ENCODE peak calls at places on chromosomes 1 and 21, in five cellular contexts. T is lung, R is cardiac muscle cell, X is left ventricle myocardium inferior, J is heart right ventricle. A is an unnamed sample.

GRCh38 chr1:107250169-107250568 is 109.3 kb downstream of the NTNG1 start:
- DNase-seq in J (no peak), X (no peak), T (no peak), R (no peak), A (peak)

GRCh38 chr1:15243275-15244043 is 3.6 kb upstream of the FHAD1 start:
- DNase-seq in J (no peak), R (peak), X (no peak), T (no peak), A (no peak)

GRCh38 chr1:161179698-161180097 is 2.4 kb upstream of the B4GALT3 start:
- DNase-seq in X (no peak), T (no peak), J (no peak), R (no peak), A (no peak)

GRCh38 chr1:99004270-99005141 is at the start of gene PLPPR5:
- DNase-seq in X (no peak), R (peak), J (peak), T (no peak), A (no peak)

GRCh38 chr1:2045468-2046224 is 4.6 kb upstream of the PRKCZ start:
- DNase-seq in R (no peak), J (no peak), T (no peak), X (no peak), A (no peak)

GRCh38 chr1:25856856-25857255 is 2.4 kb downstream of the AUNIP start:
- DNase-seq in J (no peak), R (no peak), T (no peak), X (no peak), A (no peak)

GRCh38 chr1:94801919-94802546 is 18.1 kb upstream of the SLC44A3 start:
- DNase-seq in T (no peak), R (peak), X (no peak), J (peak), A (peak)

GRCh38 chr1:71828431-71829012 is 453.8 kb downstream of the NEGR1 start:
- DNase-seq in J (no peak), X (no peak), R (no peak), T (no peak), A (no peak)

GRCh38 chr1:91836307-91837056 is 49.5 kb downstream of the TGFBR3 start:
- DNase-seq in R (no peak), T (no peak), J (no peak), X (no peak), A (no peak)

GRCh38 chr21:33490991-33491372 is 534 bp downstream of the DNAJC28 start:
- DNase-seq in R (peak), T (no peak), J (no peak), X (no peak), A (no peak)

GRCh38 chr1:30968220-30968971 is 59.8 kb upstream of the SDC3 start:
- DNase-seq in T (no peak), R (no peak), J (no peak), X (no peak), A (no peak)

GRCh38 chr1:159014003-159014571 is 4.4 kb downstream of the IFI16 start:
- DNase-seq in J (no peak), R (no peak), T (no peak), X (no peak), A (no peak)

GRCh38 chr1:98101364-98101763 is 180.5 kb upstream of the DPYD start:
- DNase-seq in T (no peak), J (no peak), X (no peak), R (no peak), A (no peak)

GRCh38 chr1:180116964-180117763 is 37.5 kb upstream of the QSOX1 start:
- DNase-seq in X (peak), R (peak), T (no peak), J (no peak), A (no peak)

GRCh38 chr1:40844887-40845878 is 17.0 kb downstream of the CITED4 start:
- DNase-seq in X (no peak), T (no peak), R (no peak), J (no peak), A (no peak)

GRCh38 chr1:55045430-55045829 is 6.1 kb downstream of the PCSK9 start:
- DNase-seq in R (no peak), J (no peak), T (no peak), X (no peak), A (no peak)

GRCh38 chr1:11645670-11646265 is 8.5 kb downstream of the FBXO2 start:
- DNase-seq in J (peak), X (peak), T (peak), R (peak), A (peak)

GRCh38 chr1:232578681-232579195 is 51.2 kb downstream of the SIPA1L2 start:
- DNase-seq in T (no peak), J (no peak), X (no peak), R (no peak), A (peak)

GRCh38 chr1:67630438-67631045 is 54.5 kb upstream of the GADD45A start:
- DNase-seq in T (no peak), J (no peak), R (no peak), X (no peak), A (no peak)

GRCh38 chr1:172286629-172287076 is 133.8 kb upstream of the C1orf105 start:
- DNase-seq in X (no peak), R (no peak), T (no peak), J (no peak), A (no peak)

GRCh38 chr1:112646225-112646624 is 26.6 kb downstream of the CAPZA1 start:
- DNase-seq in T (no peak), R (no peak), J (no peak), X (no peak), A (no peak)

GRCh38 chr1:226135059-226135651 is 51.4 kb downstream of the ACBD3 start:
- DNase-seq in X (peak), J (peak), T (peak), R (no peak), A (no peak)

GRCh38 chr1:154818911-154819310 is 51.2 kb downstream of the KCNN3 start:
- DNase-seq in X (no peak), R (no peak), T (no peak), J (no peak), A (no peak)

GRCh38 chr1:151158311-151158710 is 1.9 kb downstream of the TNFAIP8L2 start:
- DNase-seq in T (no peak), J (no peak), R (no peak), X (no peak), A (no peak)

GRCh38 chr1:230155021-230155420 is 88.0 kb downstream of the GALNT2 start:
- DNase-seq in X (no peak), R (no peak), T (no peak), J (no peak), A (peak)

GRCh38 chr1:11339346-11340247 is 66.6 kb downstream of the UBIAD1 start:
- DNase-seq in R (peak), T (no peak), X (no peak), J (no peak), A (no peak)

GRCh38 chr1:28028873-28029654 is 59.3 kb downstream of the EYA3 start:
- DNase-seq in J (no peak), R (no peak), T (no peak), X (no peak), A (no peak)

GRCh38 chr1:230427981-230428380 is 1.8 kb upstream of the PGBD5 start:
- DNase-seq in J (no peak), T (no peak), X (no peak), R (no peak), A (no peak)

GRCh38 chr1:192516776-192517297 is 58.7 kb upstream of the RGS1 start:
- DNase-seq in X (no peak), R (no peak), J (no peak), T (no peak), A (peak)

GRCh38 chr1:185074307-185074706 is 28.9 kb downstream of the RNF2 start:
- DNase-seq in T (no peak), X (no peak), J (no peak), R (no peak), A (no peak)

GRCh38 chr1:243251544-243251943 is 3.5 kb downstream of the CEP170 start:
- DNase-seq in X (no peak), R (no peak), T (no peak), J (no peak), A (no peak)
- H3K4me3 ChIP-seq in X (peak), R (no peak), T (no peak), J (no peak), A (no peak)

GRCh38 chr21:28111151-28111619 is 881.5 kb downstream of the LTN1 start:
- DNase-seq in J (peak), R (peak), T (peak), X (peak), A (no peak)
- H3K4me3 ChIP-seq in J (no peak), R (no peak), T (no peak), X (peak), A (no peak)

DNA sequence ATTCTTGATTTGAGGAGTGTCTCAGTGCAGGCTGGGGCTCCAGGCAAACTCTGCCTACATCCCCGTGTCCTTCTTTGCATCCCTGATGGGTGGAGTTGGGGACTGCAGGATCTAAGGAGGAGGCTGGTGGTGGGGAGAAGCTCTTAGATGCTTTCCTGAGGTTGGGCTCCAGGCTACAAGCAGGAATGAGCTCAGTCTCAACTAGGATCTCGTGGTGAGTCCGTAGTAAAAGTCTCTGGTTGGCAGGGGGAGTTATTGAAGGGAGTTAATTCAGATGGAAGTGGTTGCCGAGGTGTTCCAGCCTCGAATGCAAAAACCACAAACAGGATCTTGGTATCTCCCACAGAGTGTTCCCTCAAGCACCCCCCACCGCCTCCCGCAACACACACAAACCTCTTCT is 35.0 kb downstream of the TMCC2 start:
- DNase-seq in J (no peak), T (no peak), X (no peak), R (no peak), A (peak)
- H3K4me3 ChIP-seq in J (no peak), T (no peak), X (no peak), R (no peak), A (no peak)

GRCh38 chr21:25564349-25564948 is 42.8 kb downstream of the MRPL39 start:
- DNase-seq in X (no peak), J (no peak), R (no peak), T (no peak), A (no peak)

GRCh38 chr21:25563399-25564116 is 43.7 kb downstream of the MRPL39 start:
- DNase-seq in R (no peak), X (no peak), J (no peak), T (no peak), A (peak)

GRCh38 chr21:25562660-25563059 is 44.6 kb downstream of the MRPL39 start:
- DNase-seq in R (no peak), T (no peak), J (no peak), X (no peak), A (no peak)

GRCh38 chr21:25560151-25560783 is 47.0 kb downstream of the MRPL39 start:
- DNase-seq in X (no peak), R (no peak), T (no peak), J (no peak), A (no peak)

DNA sequence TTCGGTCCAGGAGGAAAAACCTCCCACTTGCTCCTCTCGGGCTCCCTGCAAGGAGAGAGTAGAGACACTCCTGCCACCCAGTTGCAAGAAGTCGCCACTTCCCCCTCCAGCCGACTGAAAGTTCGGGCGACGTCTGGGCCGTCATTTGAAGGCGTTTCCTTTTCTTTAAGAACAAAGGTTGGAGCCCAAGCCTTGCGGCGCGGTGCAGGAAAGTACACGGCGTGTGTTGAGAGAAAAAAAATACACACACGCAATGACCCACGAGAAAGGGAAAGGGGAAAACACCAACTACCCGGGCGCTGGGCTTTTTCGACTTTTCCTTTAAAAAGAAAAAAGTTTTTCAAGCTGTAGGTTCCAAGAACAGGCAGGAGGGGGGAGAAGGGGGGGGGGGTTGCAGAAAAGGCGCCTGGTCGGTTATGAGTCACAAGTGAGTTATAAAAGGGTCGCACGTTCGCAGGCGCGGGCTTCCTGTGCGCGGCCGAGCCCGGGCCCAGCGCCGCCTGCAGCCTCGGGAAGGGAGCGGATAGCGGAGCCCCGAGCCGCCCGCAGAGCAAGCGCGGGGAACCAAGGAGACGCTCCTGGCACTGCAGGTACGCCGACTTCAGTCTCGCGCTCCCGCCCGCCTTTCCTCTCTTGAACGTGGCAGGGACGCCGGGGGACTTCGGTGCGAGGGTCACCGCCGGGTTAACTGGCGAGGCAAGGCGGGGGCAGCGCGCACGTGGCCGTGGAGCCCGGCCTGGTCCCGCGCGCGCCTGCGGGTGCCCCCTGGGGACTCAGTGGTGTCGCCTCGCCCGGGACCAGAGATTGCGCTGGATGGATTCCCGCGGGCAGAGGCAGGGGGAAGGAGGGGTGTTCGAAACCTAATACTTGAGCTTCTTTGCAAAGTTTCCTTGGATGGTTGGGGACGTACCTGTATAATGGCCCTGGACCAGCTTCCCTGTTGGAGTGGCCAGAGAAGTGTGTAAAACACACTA is 45.3 kb downstream of the MRPL39 start:
- DNase-seq in J (peak), T (peak), X (peak), R (peak), A (no peak)
- H3K4me3 ChIP-seq in J (peak), T (peak), X (peak), R (peak), A (no peak)

DNA sequence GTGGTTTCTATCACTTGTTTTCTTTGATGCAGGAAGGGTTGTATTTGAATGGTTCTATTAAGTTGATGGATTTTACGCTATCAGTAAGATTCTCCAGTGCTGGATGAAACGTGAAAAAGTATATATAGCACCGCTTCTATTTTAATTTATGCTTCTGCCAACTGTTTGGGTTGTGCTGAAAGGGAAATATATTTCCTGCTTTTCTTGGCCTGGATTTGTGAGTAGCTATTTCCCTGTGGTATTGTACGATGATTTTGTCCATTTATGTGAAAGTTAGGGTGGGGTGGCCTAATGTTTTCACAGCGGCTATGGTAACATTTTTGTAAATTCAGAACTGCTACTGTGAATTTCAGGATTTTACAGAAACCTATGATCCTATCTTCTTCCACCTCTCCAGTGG is 322 bp downstream of the C1orf162 start:
- DNase-seq in J (no peak), X (no peak), R (no peak), T (no peak), A (no peak)
- H3K4me3 ChIP-seq in J (peak), X (peak), R (no peak), T (no peak), A (no peak)

GRCh38 chr1:209431813-209432442 is 151.6 kb upstream of the CAMK1G start:
- DNase-seq in X (no peak), R (no peak), T (no peak), J (no peak), A (no peak)

GRCh38 chr1:209433649-209434031 is 149.9 kb upstream of the CAMK1G start:
- DNase-seq in X (no peak), R (no peak), T (no peak), J (no peak), A (no peak)

GRCh38 chr1:209431402-209431801 is 152.1 kb upstream of the CAMK1G start:
- DNase-seq in T (no peak), X (no peak), J (no peak), R (no peak), A (no peak)

GRCh38 chr1:209430821-209431259 is 152.7 kb upstream of the CAMK1G start:
- DNase-seq in J (no peak), X (no peak), R (no peak), T (no peak), A (no peak)

DNA sequence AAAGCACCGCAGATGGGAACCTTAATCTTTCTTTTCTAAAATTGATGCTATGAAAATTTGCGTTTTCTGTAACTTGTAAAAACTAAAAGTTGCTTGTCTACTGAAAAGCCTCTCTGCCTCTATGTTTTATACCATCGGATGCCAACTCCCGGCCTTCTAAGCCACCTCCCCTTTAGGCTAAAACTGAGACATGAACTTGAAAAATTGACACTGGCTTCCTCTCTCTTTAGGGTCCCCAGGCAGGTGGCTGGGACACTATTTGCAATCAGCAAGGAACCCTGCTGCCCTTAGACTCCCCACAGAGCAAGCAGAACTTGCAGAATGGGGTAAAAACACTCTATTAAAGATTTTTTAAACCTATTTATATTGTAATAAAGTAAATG is 151.1 kb upstream of the CAMK1G start:
- DNase-seq in X (no peak), R (no peak), T (no peak), J (no peak), A (no peak)
- H3K4me3 ChIP-seq in X (no peak), R (no peak), T (no peak), J (no peak), A (no peak)

GRCh38 chr1:46166521-46167462 is 8.1 kb upstream of the TSPAN1 start:
- DNase-seq in X (peak), R (no peak), T (peak), J (peak), A (no peak)
- H3K4me3 ChIP-seq in X (peak), R (no peak), T (peak), J (peak), A (no peak)

GRCh38 chr1:205043866-205044265 is 854 bp downstream of the CNTN2 start:
- DNase-seq in R (no peak), J (no peak), T (no peak), X (no peak), A (no peak)
- H3K4me3 ChIP-seq in R (no peak), J (no peak), T (no peak), X (peak), A (no peak)